ENCODE peak calls at places on chromosomes 7 and 10, in five cellular contexts. G, Q, Y, F and N are unnamed samples.
A peak's percentile ranks its signal among the peaks of the same experiment; 100 is the strongest.

GRCh38 chr7:151598045-151598444 is 78.3 kb upstream of the RHEB start:
- DNase-seq in F (no peak), G (no peak), Q (no peak), Y (no peak), N (peak; percentile 73)

GRCh38 chr10:103859161-103860141 is 4.1 kb upstream of the SH3PXD2A start:
- DNase-seq in Q (peak; percentile 59), Y (peak; percentile 84), F (peak; percentile 84), G (peak; percentile 60), N (peak; percentile 69)

GRCh38 chr7:1040790-1041189 is 3.6 kb upstream of the GPR146 start:
- DNase-seq in F (no peak), G (no peak), Q (peak; percentile 61), Y (no peak), N (no peak)

GRCh38 chr10:1643161-1643910 is 94.0 kb downstream of the ADARB2 start:
- DNase-seq in Q (no peak), F (no peak), Y (no peak), G (no peak), N (peak; percentile 34)

GRCh38 chr7:5681979-5682546 is 99.4 kb downstream of the RNF216 start:
- DNase-seq in F (no peak), Q (no peak), Y (no peak), G (no peak), N (no peak)

GRCh38 chr7:120862987-120863386 is 5.0 kb upstream of the TSPAN12 start:
- DNase-seq in F (no peak), Y (no peak), Q (no peak), G (no peak), N (no peak)

GRCh38 chr7:26153823-26154783 is 2.1 kb downstream of the NFE2L3 start:
- DNase-seq in G (no peak), F (peak; percentile 79), Q (no peak), Y (peak; percentile 25), N (no peak)

GRCh38 chr10:87550741-87551140 is 46.0 kb downstream of the MINPP1 start:
- DNase-seq in F (no peak), Y (no peak), G (no peak), Q (no peak), N (no peak)

GRCh38 chr10:26516540-26517101 is 78.5 kb downstream of the APBB1IP start:
- DNase-seq in Y (no peak), G (no peak), Q (no peak), F (no peak), N (no peak)

GRCh38 chr7:140723574-140723973 is 27.1 kb downstream of the NDUFB2 start:
- DNase-seq in Q (no peak), Y (no peak), F (no peak), G (no peak), N (no peak)

GRCh38 chr10:22042557-22043326 is 39.2 kb upstream of the DNAJC1 start:
- DNase-seq in F (no peak), Y (no peak), Q (no peak), G (no peak), N (no peak)

GRCh38 chr10:95845411-95845810 is 62.4 kb upstream of the CC2D2B start:
- DNase-seq in F (no peak), G (no peak), Y (no peak), Q (no peak), N (no peak)

GRCh38 chr7:51023547-51023946 is 240.9 kb upstream of the GRB10 start:
- DNase-seq in G (no peak), F (peak; percentile 13), Y (no peak), Q (peak; percentile 45), N (no peak)

GRCh38 chr7:22319424-22320403 is 37.2 kb downstream of the RAPGEF5 start:
- DNase-seq in Q (no peak), Y (no peak), G (no peak), F (no peak), N (peak; percentile 34)

GRCh38 chr7:40793132-40793531 is 658.3 kb downstream of the SUGCT start:
- DNase-seq in Q (no peak), G (no peak), Y (no peak), F (no peak), N (no peak)

GRCh38 chr7:100675581-100676350 is 2.2 kb downstream of the GNB2 start:
- DNase-seq in G (peak; percentile 83), Y (peak; percentile 71), F (peak; percentile 80), Q (peak; percentile 67), N (peak; percentile 63)

GRCh38 chr7:38744746-38745145 is 113.6 kb upstream of the AMPH start:
- DNase-seq in F (no peak), G (no peak), Q (no peak), Y (no peak), N (peak; percentile 25)

GRCh38 chr7:131293018-131293417 is 34.7 kb upstream of the MKLN1 start:
- DNase-seq in Q (no peak), Y (no peak), F (no peak), G (no peak), N (peak; percentile 4)

GRCh38 chr10:104080762-104081161 is 4.9 kb downstream of the COL17A1 start:
- DNase-seq in Q (no peak), Y (no peak), F (no peak), G (no peak), N (peak; percentile 42)

GRCh38 chr7:26657139-26657753 is 207.1 kb downstream of the SKAP2 start:
- DNase-seq in Q (peak; percentile 30), F (no peak), G (no peak), Y (no peak), N (no peak)

GRCh38 chr10:92847185-92847864 is 995 bp upstream of the EXOC6 start:
- DNase-seq in Y (no peak), G (no peak), F (no peak), Q (no peak), N (no peak)

GRCh38 chr7:151756076-151756731 is 120.7 kb downstream of the PRKAG2 start:
- DNase-seq in F (no peak), G (no peak), Q (no peak), Y (no peak), N (peak; percentile 46)

GRCh38 chr7:139582130-139582650 is 58.7 kb downstream of the CLEC2L start:
- DNase-seq in Y (no peak), G (no peak), F (no peak), Q (no peak), N (no peak)

GRCh38 chr7:139153832-139154231 is 44.3 kb upstream of the ZC3HAV1 start:
- DNase-seq in F (no peak), G (no peak), Y (no peak), Q (no peak), N (peak; percentile 3)

GRCh38 chr7:36986429-36987362 is 262.4 kb upstream of the AOAH start:
- DNase-seq in F (peak; percentile 67), Y (peak; percentile 73), Q (peak; percentile 84), G (peak; percentile 57), N (peak; percentile 73)

GRCh38 chr7:106426803-106427202 is 142.0 kb upstream of the NAMPT start:
- DNase-seq in G (no peak), Y (no peak), Q (no peak), F (no peak), N (no peak)

GRCh38 chr10:14009315-14010082 is 321.2 kb downstream of the FRMD4A start:
- DNase-seq in F (no peak), G (no peak), Q (no peak), Y (no peak), N (no peak)

GRCh38 chr7:21507627-21508343 is 35.1 kb upstream of the DNAH11 start:
- DNase-seq in G (peak; percentile 43), Q (peak; percentile 62), Y (peak; percentile 48), F (peak; percentile 67), N (no peak)

GRCh38 chr10:5165738-5166137 is 19.2 kb downstream of the AKR1C8 start:
- DNase-seq in Y (no peak), Q (no peak), G (no peak), F (no peak), N (no peak)

GRCh38 chr7:40541336-40541735 is 406.5 kb downstream of the SUGCT start:
- DNase-seq in F (no peak), Q (no peak), G (no peak), Y (no peak), N (no peak)

DNA sequence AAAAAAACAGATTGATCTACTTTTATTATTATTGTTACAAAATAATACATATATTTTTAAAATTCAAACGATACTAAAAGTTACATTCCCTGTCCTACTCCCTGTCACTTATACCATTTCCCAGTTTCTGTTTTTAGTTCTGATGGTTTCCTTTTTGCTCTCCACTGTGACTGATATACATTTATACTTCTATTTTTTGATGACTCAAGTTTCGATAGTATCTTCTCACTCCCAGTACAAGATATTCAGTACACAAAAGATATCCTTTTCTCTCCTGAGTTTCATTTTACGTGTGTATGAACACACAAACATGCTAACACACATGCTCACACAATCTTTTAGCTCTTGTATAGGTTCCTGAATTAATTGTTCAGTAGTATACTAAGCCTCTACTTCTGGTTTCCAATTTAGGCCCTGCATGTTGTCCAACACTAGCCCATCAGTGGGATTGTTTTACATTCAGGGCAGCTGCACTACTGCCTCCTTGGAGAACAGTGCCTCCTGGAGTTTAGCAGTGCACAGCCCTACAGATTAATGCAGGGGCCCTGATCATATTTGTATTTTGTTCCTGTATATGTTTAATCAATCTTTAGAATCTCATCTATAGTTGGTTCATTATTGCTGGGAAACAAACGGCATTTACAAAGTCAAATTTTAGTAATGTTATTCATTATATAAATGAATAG is 131.0 kb downstream of the TES start:
- DNase-seq in Q (no peak), Y (no peak), G (no peak), F (no peak), N (no peak)
- TF ChIP-seq CTCF in Q (no peak), Y (no peak), G (no peak), F (no peak), N (no peak)

DNA sequence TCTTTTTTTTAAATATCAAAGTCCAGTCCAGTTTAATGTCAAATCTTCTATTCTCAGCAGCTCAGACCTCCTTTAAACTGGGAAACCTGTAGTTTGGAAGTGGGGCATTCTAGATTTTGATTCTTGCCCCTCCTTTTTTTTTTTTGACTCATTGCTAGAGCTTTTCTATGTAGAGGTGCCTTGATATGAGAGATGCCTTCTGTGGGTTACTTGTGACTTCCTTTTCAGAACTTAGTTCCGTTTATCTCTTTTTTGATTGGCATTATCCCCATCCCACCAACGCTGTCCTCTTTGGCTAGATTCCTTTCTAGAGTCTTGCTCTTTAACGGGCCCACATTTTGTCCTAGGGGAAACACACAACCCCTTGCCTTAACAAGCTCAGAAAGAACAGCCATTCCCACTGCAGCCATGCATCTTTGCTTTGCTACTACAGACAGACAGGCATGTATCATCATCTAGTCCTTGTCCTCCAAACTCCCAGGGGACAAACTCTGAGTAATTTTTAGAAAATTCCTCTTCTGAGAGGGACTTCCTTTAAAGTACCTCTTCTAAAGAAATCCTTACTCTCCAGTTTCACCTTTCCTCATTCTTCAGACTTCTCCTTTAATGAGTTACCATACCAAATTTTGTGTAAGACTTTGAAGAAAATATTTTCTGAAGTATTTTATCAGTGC is 153.6 kb downstream of the PHF14 start:
- DNase-seq in G (no peak), Q (no peak), Y (no peak), F (no peak), N (no peak)
- TF ChIP-seq CTCF in G (no peak), Q (no peak), Y (no peak), F (no peak), N (no peak)

GRCh38 chr7:101950450-101951119 is 133.2 kb downstream of the CUX1 start:
- DNase-seq in F (no peak), G (no peak), Y (no peak), Q (no peak), N (no peak)
- TF ChIP-seq CTCF in F (no peak), G (no peak), Y (no peak), Q (peak; percentile 11), N (no peak)

GRCh38 chr7:82359426-82359825 is 84.2 kb downstream of the CACNA2D1 start:
- DNase-seq in F (no peak), Y (no peak), Q (no peak), G (no peak), N (no peak)
- TF ChIP-seq CTCF in F (no peak), Y (no peak), Q (no peak), G (no peak), N (no peak)